ENCODE peak calls at places on chromosome 22, in ten cellular contexts. One of them, this sample, is unnamed.

GRCh38 chr22:22552630-22553029 is 6.4 kb downstream of the PRAME start:
- DNase-seq in T-cell: no peak
- DNase-seq in nucleus accumbens: no peak
- DNase-seq in GOT3: no peak
- DNase-seq in SK-N-MC: no peak
- DNase-seq in A549: no peak
- DNase-seq in anterior cingulate cortex: no peak
- DNase-seq in left ventricle myocardium superior: no peak
- DNase-seq in fibroblast of the conjunctiva: no peak
- DNase-seq in C1 segment of cervical spinal cord: no peak
- DNase-seq in this sample: peak

GRCh38 chr22:50201191-50202129 is 649 bp downstream of the SELENOO start:
- DNase-seq in nucleus accumbens: no peak
- DNase-seq in GOT3: no peak
- DNase-seq in SK-N-MC: no peak
- DNase-seq in fibroblast of the conjunctiva: no peak
- DNase-seq in anterior cingulate cortex: no peak
- DNase-seq in left ventricle myocardium superior: peak
- DNase-seq in A549: no peak
- DNase-seq in T-cell: no peak
- DNase-seq in C1 segment of cervical spinal cord: peak
- DNase-seq in this sample: peak

GRCh38 chr22:38243007-38243775 is 29.6 kb downstream of the TMEM184B start:
- DNase-seq in A549: no peak
- DNase-seq in T-cell: no peak
- DNase-seq in fibroblast of the conjunctiva: peak
- DNase-seq in nucleus accumbens: no peak
- DNase-seq in GOT3: no peak
- DNase-seq in left ventricle myocardium superior: peak
- DNase-seq in anterior cingulate cortex: peak
- DNase-seq in C1 segment of cervical spinal cord: peak
- DNase-seq in SK-N-MC: no peak
- DNase-seq in this sample: peak

GRCh38 chr22:36398602-36399472 is 11.1 kb upstream of the MYH9 start:
- DNase-seq in fibroblast of the conjunctiva: no peak
- DNase-seq in SK-N-MC: no peak
- DNase-seq in A549: no peak
- DNase-seq in anterior cingulate cortex: no peak
- DNase-seq in left ventricle myocardium superior: no peak
- DNase-seq in C1 segment of cervical spinal cord: no peak
- DNase-seq in T-cell: no peak
- DNase-seq in nucleus accumbens: no peak
- DNase-seq in GOT3: no peak
- DNase-seq in this sample: peak

GRCh38 chr22:47615051-47615450 is 852.6 kb downstream of the TBC1D22A start:
- DNase-seq in fibroblast of the conjunctiva: no peak
- DNase-seq in anterior cingulate cortex: no peak
- DNase-seq in T-cell: no peak
- DNase-seq in left ventricle myocardium superior: no peak
- DNase-seq in nucleus accumbens: no peak
- DNase-seq in C1 segment of cervical spinal cord: no peak
- DNase-seq in SK-N-MC: no peak
- DNase-seq in GOT3: no peak
- DNase-seq in A549: no peak
- DNase-seq in this sample: no peak

GRCh38 chr22:38437416-38437815 is 17.6 kb downstream of the KCNJ4 start:
- DNase-seq in fibroblast of the conjunctiva: no peak
- DNase-seq in C1 segment of cervical spinal cord: no peak
- DNase-seq in A549: no peak
- DNase-seq in anterior cingulate cortex: no peak
- DNase-seq in SK-N-MC: no peak
- DNase-seq in left ventricle myocardium superior: no peak
- DNase-seq in GOT3: no peak
- DNase-seq in nucleus accumbens: no peak
- DNase-seq in T-cell: no peak
- DNase-seq in this sample: no peak

GRCh38 chr22:22841598-22841997 is 46.0 kb upstream of the IGLL5 start:
- DNase-seq in fibroblast of the conjunctiva: no peak
- DNase-seq in SK-N-MC: no peak
- DNase-seq in T-cell: no peak
- DNase-seq in left ventricle myocardium superior: no peak
- DNase-seq in C1 segment of cervical spinal cord: no peak
- DNase-seq in A549: no peak
- DNase-seq in GOT3: no peak
- DNase-seq in anterior cingulate cortex: no peak
- DNase-seq in nucleus accumbens: no peak
- DNase-seq in this sample: no peak

GRCh38 chr22:38937541-38937940 is 19.9 kb upstream of the APOBEC3A start:
- DNase-seq in fibroblast of the conjunctiva: no peak
- DNase-seq in A549: no peak
- DNase-seq in C1 segment of cervical spinal cord: no peak
- DNase-seq in T-cell: no peak
- DNase-seq in anterior cingulate cortex: no peak
- DNase-seq in nucleus accumbens: no peak
- DNase-seq in GOT3: no peak
- DNase-seq in SK-N-MC: no peak
- DNase-seq in left ventricle myocardium superior: no peak
- DNase-seq in this sample: no peak

GRCh38 chr22:19429950-19430889 is 1.3 kb downstream of the HIRA start:
- DNase-seq in SK-N-MC: no peak
- DNase-seq in GOT3: no peak
- DNase-seq in nucleus accumbens: no peak
- DNase-seq in anterior cingulate cortex: no peak
- DNase-seq in A549: no peak
- DNase-seq in left ventricle myocardium superior: no peak
- DNase-seq in fibroblast of the conjunctiva: peak
- DNase-seq in C1 segment of cervical spinal cord: no peak
- DNase-seq in T-cell: peak
- DNase-seq in this sample: peak

GRCh38 chr22:33476206-33476605 is 418.0 kb upstream of the SYN3 start:
- DNase-seq in C1 segment of cervical spinal cord: no peak
- DNase-seq in SK-N-MC: no peak
- DNase-seq in GOT3: no peak
- DNase-seq in A549: no peak
- DNase-seq in T-cell: no peak
- DNase-seq in nucleus accumbens: no peak
- DNase-seq in left ventricle myocardium superior: no peak
- DNase-seq in anterior cingulate cortex: no peak
- DNase-seq in fibroblast of the conjunctiva: no peak
- DNase-seq in this sample: no peak

GRCh38 chr22:27593378-27593777 is 208.2 kb downstream of the MN1 start:
- DNase-seq in left ventricle myocardium superior: no peak
- DNase-seq in GOT3: no peak
- DNase-seq in fibroblast of the conjunctiva: no peak
- DNase-seq in C1 segment of cervical spinal cord: no peak
- DNase-seq in anterior cingulate cortex: no peak
- DNase-seq in SK-N-MC: no peak
- DNase-seq in nucleus accumbens: no peak
- DNase-seq in A549: no peak
- DNase-seq in T-cell: no peak
- DNase-seq in this sample: no peak

GRCh38 chr22:41140365-41140957 is 48.1 kb downstream of the EP300 start:
- DNase-seq in nucleus accumbens: no peak
- DNase-seq in anterior cingulate cortex: peak
- DNase-seq in GOT3: no peak
- DNase-seq in T-cell: no peak
- DNase-seq in C1 segment of cervical spinal cord: peak
- DNase-seq in A549: no peak
- DNase-seq in SK-N-MC: no peak
- DNase-seq in left ventricle myocardium superior: no peak
- DNase-seq in fibroblast of the conjunctiva: no peak
- DNase-seq in this sample: no peak

GRCh38 chr22:35510481-35510934 is 30.1 kb upstream of the RASD2 start:
- DNase-seq in T-cell: no peak
- DNase-seq in C1 segment of cervical spinal cord: no peak
- DNase-seq in GOT3: no peak
- DNase-seq in left ventricle myocardium superior: no peak
- DNase-seq in fibroblast of the conjunctiva: no peak
- DNase-seq in SK-N-MC: no peak
- DNase-seq in nucleus accumbens: no peak
- DNase-seq in anterior cingulate cortex: no peak
- DNase-seq in A549: no peak
- DNase-seq in this sample: peak

This sample was measured in fibroblast of villous mesenchyme.